ENCODE peak calls at places on chromosomes 16 and 17, in ten cellular contexts. T is colonic mucosa, M is stomach, V is ovary, N is upper lobe of right lung, C is heart left ventricle, Z is gastrocnemius medialis, I is breast epithelium, D is neuronal stem cell, J is body of pancreas. B is an unnamed sample. For H3K4me1 and H3K9me3, the result is how much of the 10 kb centered on the place peaks cover.

GRCh38 chr17:66255112-66255511 is 25.9 kb upstream of the APOH start:
- DNase-seq in T (peak), M (no peak), V (no peak), N (no peak), C (no peak), Z (peak), I (no peak), D (peak), J (peak), B (no peak)

GRCh38 chr17:67993998-67994361 is 2.3 kb downstream of the C17orf58 start:
- DNase-seq in T (no peak), M (no peak), V (no peak), N (no peak), C (no peak), Z (no peak), I (no peak), D (no peak), J (no peak), B (no peak)

GRCh38 chr17:2101448-2102257 is 46.8 kb downstream of the HIC1 start:
- DNase-seq in T (peak), M (peak), V (no peak), N (peak), C (peak), Z (no peak), I (peak), D (no peak), J (peak), B (no peak)

GRCh38 chr16:71629617-71630016 is 3.6 kb downstream of the MARVELD3 start:
- DNase-seq in T (peak), M (no peak), V (no peak), N (no peak), C (no peak), Z (no peak), I (no peak), D (no peak), J (peak), B (no peak)

GRCh38 chr17:68349157-68349556 is 57.9 kb downstream of the ARSG start:
- DNase-seq in T (no peak), M (no peak), V (no peak), N (no peak), C (no peak), Z (no peak), I (no peak), D (no peak), J (no peak), B (no peak)

GRCh38 chr16:15650019-15650697 is at the start of gene NDE1:
- DNase-seq in T (peak), M (peak), V (peak), N (peak), C (peak), Z (peak), I (peak), D (peak), J (peak), B (peak)

GRCh38 chr16:1296688-1297412 is 12.6 kb upstream of the UBE2I start:
- DNase-seq in T (peak), M (no peak), V (no peak), N (no peak), C (no peak), Z (peak), I (no peak), D (no peak), J (peak), B (no peak)

GRCh38 chr16:27920391-27920891 is 143.1 kb downstream of the GSG1L start:
- DNase-seq in T (no peak), M (no peak), V (no peak), N (no peak), C (no peak), Z (no peak), I (no peak), D (peak), J (no peak), B (no peak)

GRCh38 chr16:9677301-9677653 is 505.0 kb downstream of the GRIN2A start:
- DNase-seq in T (no peak), M (no peak), V (no peak), N (no peak), C (no peak), Z (no peak), I (no peak), D (no peak), J (no peak), B (no peak)

GRCh38 chr16:23330583-23331249 is 28.6 kb downstream of the SCNN1B start:
- DNase-seq in T (peak), M (no peak), V (no peak), N (no peak), C (no peak), Z (no peak), I (no peak), D (no peak), J (no peak), B (no peak)

GRCh38 chr17:47852113-47852949 is 1.4 kb upstream of the SP6 start:
- DNase-seq in T (no peak), M (no peak), V (no peak), N (no peak), C (no peak), Z (no peak), I (no peak), D (no peak), J (no peak), B (no peak)

GRCh38 chr17:60355663-60356594 is 36.0 kb downstream of the USP32 start:
- DNase-seq in T (no peak), M (no peak), V (no peak), N (no peak), C (no peak), Z (no peak), I (no peak), D (no peak), J (peak), B (no peak)

GRCh38 chr17:59373879-59374495 is 42.5 kb downstream of the YPEL2 start:
- DNase-seq in T (no peak), M (no peak), V (no peak), N (no peak), C (no peak), Z (peak), I (no peak), D (no peak), J (peak), B (no peak)

GRCh38 chr17:37089998-37090397 is 141.2 kb downstream of the AATF start:
- DNase-seq in T (no peak), M (no peak), V (no peak), N (no peak), C (no peak), Z (no peak), I (no peak), D (no peak), J (peak), B (no peak)

GRCh38 chr17:44878627-44879221 is 20.5 kb downstream of the EFTUD2 start:
- DNase-seq in T (peak), M (no peak), V (no peak), N (no peak), C (no peak), Z (no peak), I (no peak), D (no peak), J (peak), B (no peak)

GRCh38 chr16:52597073-52597771 is 50.3 kb upstream of the TOX3 start:
- DNase-seq in T (peak), M (no peak), V (no peak), N (no peak), C (no peak), Z (no peak), I (no peak), D (no peak), J (no peak), B (no peak)

GRCh38 chr17:60372790-60373483 is 19.0 kb downstream of the USP32 start:
- DNase-seq in T (no peak), M (no peak), V (no peak), N (no peak), C (no peak), Z (no peak), I (no peak), D (no peak), J (no peak), B (no peak)

GRCh38 chr16:10866196-10866976 is 10.6 kb upstream of the CIITA start:
- DNase-seq in T (no peak), M (no peak), V (peak), N (no peak), C (no peak), Z (no peak), I (no peak), D (no peak), J (no peak), B (no peak)

GRCh38 chr16:73068546-73069401 is 20.8 kb upstream of the ZFHX3 start:
- DNase-seq in T (no peak), M (no peak), V (no peak), N (peak), C (peak), Z (peak), I (no peak), D (no peak), J (peak), B (peak)

GRCh38 chr16:67464565-67464964 is 16.4 kb downstream of the ATP6V0D1 start:
- DNase-seq in T (no peak), M (no peak), V (no peak), N (no peak), C (no peak), Z (peak), I (no peak), D (no peak), J (no peak), B (no peak)

GRCh38 chr16:9384141-9384540 is 292.7 kb downstream of the HAPSTR1 start:
- DNase-seq in T (no peak), M (no peak), V (no peak), N (no peak), C (no peak), Z (no peak), I (no peak), D (no peak), J (no peak), B (no peak)

GRCh38 chr16:4477966-4478365 is 1.8 kb downstream of the HMOX2 start:
- DNase-seq in T (no peak), M (no peak), V (no peak), N (no peak), C (no peak), Z (no peak), I (no peak), D (no peak), J (no peak), B (no peak)
- H3K4me3 ChIP-seq in T (no peak), M (peak), V (no peak), N (peak), C (no peak), Z (no peak), I (no peak), D (no peak), J (no peak), B (no peak)

DNA sequence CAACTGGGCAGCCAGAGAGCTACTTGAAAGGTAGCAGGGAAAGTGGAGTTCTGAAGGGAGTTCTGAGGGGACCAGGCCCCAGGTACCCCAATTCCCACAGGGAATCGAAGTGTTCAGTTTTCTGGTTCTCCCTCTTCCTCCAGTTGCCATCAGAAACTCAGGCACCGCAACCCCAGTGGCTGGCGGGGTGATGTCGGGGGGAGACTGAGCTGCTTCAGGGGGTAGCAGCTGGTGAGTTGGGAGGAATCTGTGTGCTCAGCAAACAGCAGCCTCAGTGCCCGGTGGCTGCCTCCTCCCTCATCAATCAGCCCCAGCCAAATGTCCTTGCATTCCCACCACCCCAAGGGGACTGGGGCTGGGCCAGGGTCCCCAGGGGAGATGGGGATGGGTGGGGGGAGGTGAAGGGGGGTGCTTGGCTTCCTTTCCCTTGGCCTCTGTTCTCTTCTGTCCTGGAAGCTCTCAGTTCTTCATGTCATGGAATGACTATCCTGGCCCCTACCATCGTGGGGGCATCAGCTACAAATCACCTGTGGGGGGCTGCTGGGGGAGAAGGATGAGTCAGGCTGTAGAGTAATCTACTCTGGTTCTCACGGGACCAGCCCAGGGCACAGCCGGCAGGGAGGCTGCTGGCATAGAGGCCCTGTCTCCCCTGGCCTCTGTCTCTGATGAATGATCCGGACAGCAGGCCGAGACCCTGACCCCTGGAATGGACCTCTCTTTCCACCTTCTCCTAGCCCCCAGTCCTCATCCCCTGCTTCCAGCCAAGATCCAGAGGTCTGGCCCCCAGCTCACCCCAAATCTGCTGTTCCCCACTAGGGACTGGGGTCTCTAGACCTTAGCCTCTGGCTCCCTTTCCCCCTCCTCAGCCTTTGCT is 2.6 kb upstream of the DNAH2 start:
- DNase-seq in T (no peak), M (no peak), V (no peak), N (no peak), C (no peak), Z (no peak), I (no peak), D (no peak), J (no peak), B (no peak)
- H3K4me1 ChIP-seq in T (under half), M (under half), V (under half), N (under half), C (under half), Z (under half), I (under half), D (half or more), J (under half), B (under half)

GRCh38 chr17:22671110-22671509 is 978.8 kb downstream of the KCNJ18 start:
- DNase-seq in T (no peak), M (no peak), V (no peak), N (peak), C (no peak), Z (no peak), I (no peak), D (no peak), J (no peak), B (no peak)

DNA sequence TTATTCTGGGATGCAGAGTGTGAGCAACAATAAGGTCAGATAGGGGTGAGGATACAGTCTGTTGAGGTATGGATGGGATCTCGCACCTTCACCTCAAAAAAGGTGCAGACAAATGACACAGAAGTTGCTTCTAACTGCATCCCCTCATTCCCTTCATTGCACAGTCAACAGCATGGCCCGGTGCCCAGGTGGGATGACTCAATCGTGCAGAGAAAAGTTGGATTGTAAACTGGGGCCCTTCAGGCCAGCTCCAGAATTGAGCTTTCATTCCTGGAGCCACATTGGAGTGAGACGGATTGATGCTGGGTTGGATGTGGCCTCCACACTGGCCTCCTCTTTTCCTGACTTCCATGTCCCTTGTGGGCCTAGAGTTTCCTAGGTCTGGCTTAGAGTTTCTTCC is 977.4 kb downstream of the KCNJ18 start:
- DNase-seq in T (no peak), M (no peak), V (no peak), N (no peak), C (no peak), Z (no peak), I (no peak), D (no peak), J (no peak), B (no peak)
- H3K9me3 ChIP-seq in T (under half), M (under half), V (under half), N (under half), C (under half), Z (under half), I (under half), D (under half), J (under half), B (under half)

DNA sequence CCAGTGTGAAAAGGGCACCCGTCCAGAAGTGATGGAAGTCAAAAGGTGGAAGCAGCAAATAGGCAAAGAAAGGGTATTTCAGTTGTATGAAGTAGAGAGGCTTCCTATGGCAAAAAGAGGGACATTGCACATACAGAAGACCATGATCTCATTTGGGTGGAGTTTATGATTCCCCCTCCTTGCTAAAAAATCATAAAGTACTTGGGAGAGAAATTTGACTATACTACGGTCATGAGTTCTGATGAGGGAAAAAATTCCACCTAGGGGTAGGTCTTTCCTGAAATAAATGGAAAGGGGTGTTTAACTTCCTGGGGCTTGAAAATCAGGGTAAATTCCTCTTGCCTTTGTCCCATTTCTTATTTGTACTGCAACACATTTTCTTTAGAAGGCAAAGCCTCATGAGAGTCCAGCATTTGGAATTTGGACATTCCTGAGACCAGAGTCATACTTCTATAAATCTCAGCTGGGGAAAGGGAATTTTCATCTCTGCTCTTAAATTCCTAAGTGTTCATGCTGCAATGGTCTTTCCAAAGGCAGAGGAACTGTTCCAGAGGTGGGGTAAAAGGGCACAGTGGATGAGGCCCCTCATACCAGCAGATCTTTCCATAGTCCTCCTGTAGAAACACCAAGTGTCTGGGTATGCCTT is 5.8 kb downstream of the LYRM1 start:
- DNase-seq in T (no peak), M (no peak), V (no peak), N (no peak), C (no peak), Z (no peak), I (no peak), D (no peak), J (no peak), B (no peak)
- H3K4me3 ChIP-seq in T (no peak), M (no peak), V (no peak), N (no peak), C (no peak), Z (no peak), I (no peak), D (no peak), J (no peak), B (peak)

GRCh38 chr17:58082870-58083490 is at the start of gene DYNLL2:
- DNase-seq in T (peak), M (peak), V (peak), N (peak), C (peak), Z (peak), I (peak), D (peak), J (peak), B (peak)

GRCh38 chr17:58083491-58084316 is 485 bp downstream of the DYNLL2 start:
- DNase-seq in T (peak), M (peak), V (peak), N (peak), C (peak), Z (peak), I (no peak), D (no peak), J (peak), B (no peak)

GRCh38 chr17:58082341-58082869 is 814 bp upstream of the DYNLL2 start:
- DNase-seq in T (no peak), M (no peak), V (peak), N (no peak), C (no peak), Z (no peak), I (no peak), D (no peak), J (no peak), B (no peak)

GRCh38 chr17:58085039-58085715 is 2.0 kb downstream of the DYNLL2 start:
- DNase-seq in T (no peak), M (no peak), V (no peak), N (no peak), C (no peak), Z (no peak), I (no peak), D (no peak), J (peak), B (no peak)

GRCh38 chr17:58084317-58084981 is 1.2 kb downstream of the DYNLL2 start:
- DNase-seq in T (peak), M (peak), V (peak), N (peak), C (no peak), Z (peak), I (no peak), D (no peak), J (peak), B (no peak)
- H3K4me1 ChIP-seq in T (under half), M (half or more), V (under half), N (under half), C (under half), Z (half or more), I (under half), D (under half), J (under half), B (under half)

DNA sequence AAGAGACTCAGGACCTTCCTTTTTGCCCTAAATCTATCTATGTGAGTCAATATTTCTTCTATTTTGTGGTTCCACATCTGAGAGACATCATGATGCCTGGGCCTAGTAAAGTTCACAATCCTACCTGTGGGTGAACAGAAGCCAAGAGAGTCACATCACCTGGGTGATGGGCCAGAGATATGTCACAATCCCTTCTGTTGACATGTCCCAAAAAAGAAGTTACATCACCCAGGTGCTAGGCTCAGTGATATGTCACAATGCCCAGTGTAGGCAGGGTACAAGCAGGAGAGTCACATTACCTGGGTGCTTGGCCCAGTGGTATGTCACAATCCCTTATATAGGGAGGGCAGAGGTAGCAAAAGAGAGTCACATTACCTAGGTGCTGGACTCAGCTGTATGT is 2101.9 kb downstream of the TP53TG3F start:
- DNase-seq in T (no peak), M (no peak), V (no peak), N (no peak), C (no peak), Z (no peak), I (no peak), D (no peak), J (no peak), B (no peak)
- H3K9me3 ChIP-seq in T (under half), M (under half), V (under half), N (under half), C (under half), Z (under half), I (under half), D (half or more), J (under half), B (under half)

DNA sequence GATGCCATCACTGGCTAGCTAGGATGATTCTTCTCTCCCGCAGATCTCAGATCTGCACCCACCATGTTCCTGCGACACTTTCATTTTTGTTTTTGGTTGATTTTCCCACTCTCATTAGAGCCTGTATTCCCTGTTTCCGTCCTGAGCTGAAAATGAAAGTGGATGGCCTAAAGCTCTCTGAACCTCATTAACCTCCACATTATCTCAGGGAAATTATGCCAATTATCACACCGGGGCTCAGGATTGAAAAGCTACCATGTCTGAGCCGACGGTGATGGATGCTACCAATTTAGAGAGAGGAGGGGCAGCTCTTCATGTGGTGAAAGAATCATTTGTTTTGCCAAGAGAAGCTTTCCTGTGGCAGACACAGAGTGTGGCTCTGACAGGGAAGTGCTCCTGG is 410.4 kb upstream of the CDH11 start:
- DNase-seq in T (no peak), M (no peak), V (no peak), N (no peak), C (no peak), Z (no peak), I (no peak), D (no peak), J (no peak), B (no peak)
- H3K4me3 ChIP-seq in T (no peak), M (no peak), V (peak), N (peak), C (peak), Z (no peak), I (peak), D (no peak), J (no peak), B (peak)